ENCODE peak calls at places on chromosomes 4 and X, in five cellular contexts. C is stromal cell of bone marrow, U is spleen, H is AG08395, E is AG04449. P is an unnamed sample.

GRCh38 chr4:169485791-169486742 is 126.3 kb downstream of the NEK1 start:
- DNase-seq in C (peak; percentile 43), U (no peak), H (peak; percentile 61), E (no peak), P (no peak)

GRCh38 chrX:76109654-76110053 is 63.2 kb upstream of the PBDC1 start:
- DNase-seq in C (no peak), U (no peak), H (no peak), E (no peak), P (no peak)

GRCh38 chrX:10512258-10512657 is 108.1 kb downstream of the MID1 start:
- DNase-seq in C (no peak), U (no peak), H (no peak), E (no peak), P (no peak)

GRCh38 chr4:179372242-179372641 is 1930.0 kb upstream of the AGA start:
- DNase-seq in C (no peak), U (no peak), H (no peak), E (no peak), P (no peak)

GRCh38 chr4:141713185-141713584 is 76.8 kb downstream of the IL15 start:
- DNase-seq in C (no peak), U (no peak), H (no peak), E (no peak), P (no peak)

GRCh38 chrX:41180194-41180902 is 95.1 kb downstream of the USP9X start:
- DNase-seq in C (peak; percentile 38), U (no peak), H (peak; percentile 65), E (peak; percentile 3), P (no peak)

GRCh38 chr4:125101706-125102105 is 213.0 kb upstream of the FAT4 start:
- DNase-seq in C (no peak), U (no peak), H (no peak), E (no peak), P (no peak)

GRCh38 chr4:76208005-76208765 is 5.4 kb downstream of the SCARB2 start:
- DNase-seq in C (peak; percentile 91), U (peak; percentile 79), H (peak; percentile 74), E (no peak), P (peak; percentile 60)

GRCh38 chr4:4477796-4478195 is 64.1 kb downstream of the STX18 start:
- DNase-seq in C (no peak), U (no peak), H (no peak), E (no peak), P (no peak)

GRCh38 chr4:42519803-42520417 is 122.6 kb downstream of the SHISA3 start:
- DNase-seq in C (peak; percentile 13), U (no peak), H (peak; percentile 58), E (no peak), P (peak; percentile 4)

GRCh38 chr4:135705343-135705742 is 1503.8 kb upstream of the PABPC4L start:
- DNase-seq in C (no peak), U (no peak), H (no peak), E (no peak), P (no peak)

GRCh38 chr4:155999743-156000142 is 46.1 kb upstream of the CTSO start:
- DNase-seq in C (peak; percentile 12), U (no peak), H (no peak), E (no peak), P (no peak)

GRCh38 chr4:8585721-8586161 is 5.5 kb downstream of the GPR78 start:
- DNase-seq in C (no peak), U (peak; percentile 49), H (no peak), E (no peak), P (no peak)

GRCh38 chr4:161457906-161458305 is 705.9 kb downstream of the FSTL5 start:
- DNase-seq in C (no peak), U (no peak), H (no peak), E (no peak), P (no peak)

GRCh38 chr4:152033621-152034020 is 272.8 kb upstream of the GATB start:
- DNase-seq in C (no peak), U (no peak), H (no peak), E (no peak), P (no peak)

GRCh38 chr4:123741906-123742305 is 345.3 kb downstream of the SPRY1 start:
- DNase-seq in C (peak; percentile 5), U (no peak), H (no peak), E (no peak), P (no peak)

GRCh38 chr4:76784237-76784636 is 113.7 kb downstream of the SOWAHB start:
- DNase-seq in C (no peak), U (no peak), H (no peak), E (no peak), P (no peak)

GRCh38 chr4:4461850-4462249 is 74.9 kb downstream of the NSG1 start:
- DNase-seq in C (no peak), U (no peak), H (no peak), E (no peak), P (peak; percentile 53)

GRCh38 chr4:76597423-76597979 is 162.5 kb downstream of the SHROOM3 start:
- DNase-seq in C (no peak), U (no peak), H (no peak), E (no peak), P (no peak)

GRCh38 chrX:40176256-40176978 is 78.7 kb upstream of the BCOR start:
- DNase-seq in C (no peak), U (peak; percentile 95), H (peak; percentile 34), E (no peak), P (no peak)

GRCh38 chrX:31590581-31591113 is 518.8 kb upstream of the FTHL17 start:
- DNase-seq in C (peak; percentile 29), U (no peak), H (peak; percentile 45), E (no peak), P (no peak)

GRCh38 chrX:78330540-78330939 is 3.1 kb upstream of the CYSLTR1 start:
- DNase-seq in C (no peak), U (no peak), H (no peak), E (no peak), P (no peak)

GRCh38 chrX:23884427-23885024 is 23.2 kb downstream of the APOO start:
- DNase-seq in C (no peak), U (no peak), H (no peak), E (no peak), P (no peak)

GRCh38 chrX:149650162-149650561 is 18.6 kb upstream of the TMEM185A start:
- DNase-seq in C (no peak), U (no peak), H (no peak), E (no peak), P (no peak)

GRCh38 chr4:77619408-77619807 is 13.8 kb downstream of the CXCL13 start:
- DNase-seq in C (peak; percentile 6), U (no peak), H (no peak), E (no peak), P (no peak)

GRCh38 chr4:169222768-169223167 is 48.0 kb downstream of the SH3RF1 start:
- DNase-seq in C (no peak), U (no peak), H (no peak), E (no peak), P (no peak)

GRCh38 chr4:89506866-89507494 is 199.4 kb upstream of the GPRIN3 start:
- DNase-seq in C (no peak), U (no peak), H (no peak), E (no peak), P (no peak)

P was measured in NCI-H187 treated with DMSO at 0.1 percent for 48 hours.